ENCODE peak calls at places on chromosomes 4 and X, in five cellular contexts. One of them, this sample, is unnamed.

GRCh38 chr4:5993063-5993745 is 25.0 kb downstream of the C4orf50 start:
- DNase-seq in neuronal stem cell: no peak
- DNase-seq in H9: peak
- DNase-seq in trophoblast cell: no peak
- DNase-seq in H1: no peak
- DNase-seq in this sample: no peak

GRCh38 chrX:150465856-150466775 is 102.3 kb upstream of the MTM1 start:
- DNase-seq in neuronal stem cell: no peak
- DNase-seq in H9: no peak
- DNase-seq in trophoblast cell: no peak
- DNase-seq in H1: no peak
- DNase-seq in this sample: no peak

GRCh38 chr4:137755033-137755471 is 222.8 kb upstream of the PCDH18 start:
- DNase-seq in neuronal stem cell: no peak
- DNase-seq in H9: no peak
- DNase-seq in trophoblast cell: peak
- DNase-seq in H1: no peak
- DNase-seq in this sample: peak

GRCh38 chrX:131235768-131236167 is 53.3 kb downstream of the IGSF1 start:
- DNase-seq in neuronal stem cell: no peak
- DNase-seq in H9: no peak
- DNase-seq in trophoblast cell: no peak
- DNase-seq in H1: no peak
- DNase-seq in this sample: no peak

GRCh38 chr4:73705056-73705432 is 35.3 kb upstream of the CXCL8 start:
- DNase-seq in neuronal stem cell: no peak
- DNase-seq in H9: no peak
- DNase-seq in trophoblast cell: no peak
- DNase-seq in H1: no peak
- DNase-seq in this sample: peak

GRCh38 chr4:6200922-6201362 is 593 bp upstream of the JAKMIP1 start:
- DNase-seq in neuronal stem cell: no peak
- DNase-seq in H9: no peak
- DNase-seq in trophoblast cell: no peak
- DNase-seq in H1: no peak
- DNase-seq in this sample: no peak

GRCh38 chr4:39568805-39569204 is 41.6 kb upstream of the UGDH start:
- DNase-seq in neuronal stem cell: no peak
- DNase-seq in H9: no peak
- DNase-seq in trophoblast cell: no peak
- DNase-seq in H1: no peak
- DNase-seq in this sample: no peak

GRCh38 chrX:46404774-46405173 is 140.4 kb downstream of the ZNF674 start:
- DNase-seq in neuronal stem cell: no peak
- DNase-seq in H9: no peak
- DNase-seq in trophoblast cell: no peak
- DNase-seq in H1: no peak
- DNase-seq in this sample: no peak

GRCh38 chr4:183797041-183797444 is 108.1 kb upstream of the STOX2 start:
- DNase-seq in neuronal stem cell: peak
- DNase-seq in H9: peak
- DNase-seq in trophoblast cell: peak
- DNase-seq in H1: no peak
- DNase-seq in this sample: no peak

GRCh38 chr4:3224971-3225850 is 23.7 kb upstream of the MSANTD1 start:
- DNase-seq in neuronal stem cell: no peak
- DNase-seq in H9: no peak
- DNase-seq in trophoblast cell: no peak
- DNase-seq in H1: no peak
- DNase-seq in this sample: no peak

GRCh38 chr4:113468165-113469022 is 293.1 kb downstream of the CAMK2D start:
- DNase-seq in neuronal stem cell: peak
- DNase-seq in H9: peak
- DNase-seq in trophoblast cell: peak
- DNase-seq in H1: peak
- DNase-seq in this sample: peak

GRCh38 chr4:3834921-3835521 is 68.8 kb downstream of the ADRA2C start:
- DNase-seq in neuronal stem cell: no peak
- DNase-seq in H9: no peak
- DNase-seq in trophoblast cell: no peak
- DNase-seq in H1: no peak
- DNase-seq in this sample: no peak

GRCh38 chr4:173121044-173121685 is 47.4 kb upstream of the GALNT7 start:
- DNase-seq in neuronal stem cell: no peak
- DNase-seq in H9: peak
- DNase-seq in trophoblast cell: peak
- DNase-seq in H1: no peak
- DNase-seq in this sample: peak

GRCh38 chr4:41058426-41058825 is 155.9 kb downstream of the APBB2 start:
- DNase-seq in neuronal stem cell: no peak
- DNase-seq in H9: no peak
- DNase-seq in trophoblast cell: peak
- DNase-seq in H1: no peak
- DNase-seq in this sample: no peak

GRCh38 chr4:1563241-1563640 is 120.9 kb downstream of the FAM53A start:
- DNase-seq in neuronal stem cell: no peak
- DNase-seq in H9: no peak
- DNase-seq in trophoblast cell: no peak
- DNase-seq in H1: no peak
- DNase-seq in this sample: no peak

GRCh38 chrX:39174761-39175417 is 373.6 kb downstream of the MID1IP1 start:
- DNase-seq in neuronal stem cell: no peak
- DNase-seq in H9: no peak
- DNase-seq in trophoblast cell: no peak
- DNase-seq in H1: no peak
- DNase-seq in this sample: no peak

GRCh38 chrX:133786382-133786781 is 199.0 kb downstream of the GPC3 start:
- DNase-seq in neuronal stem cell: no peak
- DNase-seq in H9: no peak
- DNase-seq in trophoblast cell: no peak
- DNase-seq in H1: no peak
- DNase-seq in this sample: no peak

GRCh38 chrX:16722481-16722880 is 3.1 kb downstream of the SYAP1 start:
- DNase-seq in neuronal stem cell: no peak
- DNase-seq in H9: no peak
- DNase-seq in trophoblast cell: no peak
- DNase-seq in H1: no peak
- DNase-seq in this sample: peak

GRCh38 chr4:47855350-47855749 is 17.5 kb upstream of the CORIN start:
- DNase-seq in neuronal stem cell: no peak
- DNase-seq in H9: no peak
- DNase-seq in trophoblast cell: no peak
- DNase-seq in H1: no peak
- DNase-seq in this sample: peak

GRCh38 chrX:85111347-85111746 is 107.7 kb downstream of the APOOL start:
- DNase-seq in neuronal stem cell: peak
- DNase-seq in H9: no peak
- DNase-seq in trophoblast cell: peak
- DNase-seq in H1: no peak
- DNase-seq in this sample: no peak

DNA sequence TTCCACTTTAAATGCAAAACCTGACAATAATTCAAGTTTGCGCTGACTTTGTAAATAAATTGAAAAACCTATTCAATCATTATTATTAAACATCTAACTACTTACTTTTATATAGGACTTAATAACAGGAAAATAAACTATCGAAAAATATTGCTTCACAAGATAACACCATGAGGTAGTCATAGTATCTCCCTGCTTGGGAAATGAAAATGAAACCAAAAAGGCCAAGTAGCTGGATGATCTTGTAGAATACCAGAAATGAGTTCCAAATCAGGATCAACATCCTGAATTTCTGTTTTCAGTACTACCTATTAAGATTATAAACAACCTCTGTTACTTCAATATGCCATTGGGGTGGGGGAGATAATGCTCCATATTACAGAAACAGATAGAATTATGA is 58.9 kb downstream of the CHIC2 start:
- DNase-seq in neuronal stem cell: no peak
- DNase-seq in H9: no peak
- DNase-seq in trophoblast cell: peak
- DNase-seq in H1: no peak
- DNase-seq in this sample: peak
- H2BK12ac ChIP-seq in neuronal stem cell: no peak
- H2BK12ac ChIP-seq in H9: no peak
- H2BK12ac ChIP-seq in trophoblast cell: no peak
- H2BK12ac ChIP-seq in H1: no peak
- H2BK12ac ChIP-seq in this sample: no peak

GRCh38 chr4:33628296-33628695 is 2616.0 kb downstream of the ARAP2 start:
- DNase-seq in neuronal stem cell: no peak
- DNase-seq in H9: no peak
- DNase-seq in trophoblast cell: no peak
- DNase-seq in H1: no peak
- DNase-seq in this sample: no peak
- H2BK12ac ChIP-seq in neuronal stem cell: no peak
- H2BK12ac ChIP-seq in H9: no peak
- H2BK12ac ChIP-seq in trophoblast cell: no peak
- H2BK12ac ChIP-seq in H1: no peak
- H2BK12ac ChIP-seq in this sample: no peak

DNA sequence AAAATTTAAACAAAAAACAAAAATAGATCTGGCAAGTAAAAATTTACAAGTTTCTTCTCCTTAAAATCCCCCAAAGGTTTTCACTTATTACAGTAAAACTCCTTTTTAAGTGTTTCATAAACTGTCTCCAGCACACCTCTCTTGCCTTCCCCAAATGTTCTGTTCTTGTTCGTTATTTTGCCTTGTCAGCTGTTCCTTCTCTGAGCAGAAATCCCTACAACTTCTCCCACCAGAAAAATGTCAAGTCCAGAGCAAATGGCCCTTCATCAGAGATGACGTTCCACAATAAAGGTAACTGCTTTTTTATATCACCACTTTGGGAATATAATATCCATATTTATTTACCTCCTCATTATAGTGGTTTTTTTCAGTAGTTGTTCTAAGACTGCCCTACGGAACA is 432.1 kb downstream of the ADAM29 start:
- DNase-seq in neuronal stem cell: no peak
- DNase-seq in H9: no peak
- DNase-seq in trophoblast cell: no peak
- DNase-seq in H1: no peak
- DNase-seq in this sample: no peak
- H2BK12ac ChIP-seq in neuronal stem cell: no peak
- H2BK12ac ChIP-seq in H9: no peak
- H2BK12ac ChIP-seq in trophoblast cell: no peak
- H2BK12ac ChIP-seq in H1: no peak
- H2BK12ac ChIP-seq in this sample: no peak

GRCh38 chrX:23372220-23372902 is 37.7 kb downstream of the PTCHD1 start:
- DNase-seq in neuronal stem cell: no peak
- DNase-seq in H9: no peak
- DNase-seq in trophoblast cell: no peak
- DNase-seq in H1: no peak
- DNase-seq in this sample: no peak
- H2BK12ac ChIP-seq in neuronal stem cell: no peak
- H2BK12ac ChIP-seq in H9: no peak
- H2BK12ac ChIP-seq in trophoblast cell: no peak
- H2BK12ac ChIP-seq in H1: no peak
- H2BK12ac ChIP-seq in this sample: no peak

GRCh38 chr4:147088141-147088540 is 142.5 kb upstream of the TTC29 start:
- DNase-seq in neuronal stem cell: no peak
- DNase-seq in H9: no peak
- DNase-seq in trophoblast cell: no peak
- DNase-seq in H1: no peak
- DNase-seq in this sample: no peak
- H2BK12ac ChIP-seq in neuronal stem cell: no peak
- H2BK12ac ChIP-seq in H9: no peak
- H2BK12ac ChIP-seq in trophoblast cell: no peak
- H2BK12ac ChIP-seq in H1: no peak
- H2BK12ac ChIP-seq in this sample: no peak

GRCh38 chr4:59409647-59410046 is 1790.5 kb upstream of the ADGRL3 start:
- DNase-seq in neuronal stem cell: no peak
- DNase-seq in H9: no peak
- DNase-seq in trophoblast cell: no peak
- DNase-seq in H1: no peak
- DNase-seq in this sample: no peak
- H2BK12ac ChIP-seq in neuronal stem cell: no peak
- H2BK12ac ChIP-seq in H9: no peak
- H2BK12ac ChIP-seq in trophoblast cell: no peak
- H2BK12ac ChIP-seq in H1: no peak
- H2BK12ac ChIP-seq in this sample: no peak

DNA sequence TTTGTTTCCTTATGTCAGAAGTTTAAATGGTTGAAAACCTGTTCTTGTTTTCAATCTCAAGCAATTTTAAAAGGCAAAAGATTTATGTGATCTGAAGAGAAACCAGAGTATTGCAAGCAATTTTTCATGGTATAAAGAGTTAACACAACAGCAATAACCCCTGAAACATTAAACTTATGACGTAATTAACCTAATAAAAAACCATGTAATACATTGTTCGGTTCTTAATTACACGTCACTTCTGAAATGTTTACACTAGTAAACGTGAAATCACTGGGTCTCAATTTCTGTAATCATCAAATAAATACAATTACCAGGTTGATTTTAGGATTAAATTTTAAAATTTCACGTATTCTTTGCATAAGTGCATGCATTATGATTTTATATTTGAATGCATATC is 914.5 kb downstream of the NLGN4X start:
- DNase-seq in neuronal stem cell: no peak
- DNase-seq in H9: no peak
- DNase-seq in trophoblast cell: no peak
- DNase-seq in H1: no peak
- DNase-seq in this sample: no peak
- H2BK12ac ChIP-seq in neuronal stem cell: no peak
- H2BK12ac ChIP-seq in H9: no peak
- H2BK12ac ChIP-seq in trophoblast cell: no peak
- H2BK12ac ChIP-seq in H1: no peak
- H2BK12ac ChIP-seq in this sample: no peak

This sample was measured in mesenchymal stem cell.